ENCODE peak calls at places on chromosomes 1 and 21, in ten cellular contexts. One of them, this sample, is unnamed.
A peak's percentile ranks its signal among the peaks of the same experiment; 100 is the strongest.

GRCh38 chr1:174158767-174159252 is 510 bp upstream of the RABGAP1L start:
- DNase-seq in mammary epithelial cell: no peak
- DNase-seq in mesendoderm: no peak
- DNase-seq in GM23248: peak; percentile 11
- DNase-seq in lung: no peak
- DNase-seq in left ventricle myocardium inferior: no peak
- DNase-seq in cardiac muscle cell: no peak
- DNase-seq in bronchial epithelial cell: peak; percentile 38
- DNase-seq in small intestine: no peak
- DNase-seq in tibial nerve: no peak
- DNase-seq in this sample: no peak

GRCh38 chr1:220454155-220454777 is 73.7 kb upstream of the MARK1 start:
- DNase-seq in mesendoderm: no peak
- DNase-seq in tibial nerve: no peak
- DNase-seq in mammary epithelial cell: no peak
- DNase-seq in cardiac muscle cell: no peak
- DNase-seq in lung: no peak
- DNase-seq in GM23248: no peak
- DNase-seq in bronchial epithelial cell: no peak
- DNase-seq in small intestine: no peak
- DNase-seq in left ventricle myocardium inferior: no peak
- DNase-seq in this sample: no peak

GRCh38 chr1:74504125-74505065 is 8.0 kb downstream of the LRRC53 start:
- DNase-seq in mesendoderm: peak; percentile 78
- DNase-seq in GM23248: peak; percentile 58
- DNase-seq in left ventricle myocardium inferior: peak; percentile 20
- DNase-seq in tibial nerve: peak; percentile 31
- DNase-seq in lung: peak; percentile 32
- DNase-seq in bronchial epithelial cell: peak; percentile 49
- DNase-seq in small intestine: peak; percentile 47
- DNase-seq in cardiac muscle cell: peak; percentile 57
- DNase-seq in mammary epithelial cell: peak; percentile 19
- DNase-seq in this sample: peak; percentile 26

GRCh38 chr1:7224644-7225043 is 439.4 kb downstream of the CAMTA1 start:
- DNase-seq in left ventricle myocardium inferior: no peak
- DNase-seq in small intestine: peak; percentile 47
- DNase-seq in GM23248: no peak
- DNase-seq in lung: no peak
- DNase-seq in tibial nerve: no peak
- DNase-seq in cardiac muscle cell: peak; percentile 12
- DNase-seq in mesendoderm: peak; percentile 67
- DNase-seq in bronchial epithelial cell: no peak
- DNase-seq in mammary epithelial cell: no peak
- DNase-seq in this sample: no peak

GRCh38 chr1:118716775-118717174 is 271.4 kb downstream of the TBX15 start:
- DNase-seq in mammary epithelial cell: no peak
- DNase-seq in mesendoderm: peak; percentile 17
- DNase-seq in left ventricle myocardium inferior: no peak
- DNase-seq in tibial nerve: no peak
- DNase-seq in bronchial epithelial cell: peak; percentile 9
- DNase-seq in cardiac muscle cell: peak; percentile 2
- DNase-seq in GM23248: peak; percentile 21
- DNase-seq in small intestine: no peak
- DNase-seq in lung: no peak
- DNase-seq in this sample: peak; percentile 0

GRCh38 chr1:109923131-109923945 is 12.7 kb downstream of the CSF1 start:
- DNase-seq in cardiac muscle cell: no peak
- DNase-seq in mammary epithelial cell: no peak
- DNase-seq in small intestine: peak; percentile 47
- DNase-seq in lung: no peak
- DNase-seq in tibial nerve: no peak
- DNase-seq in bronchial epithelial cell: no peak
- DNase-seq in left ventricle myocardium inferior: no peak
- DNase-seq in mesendoderm: peak; percentile 68
- DNase-seq in GM23248: peak; percentile 26
- DNase-seq in this sample: no peak

GRCh38 chr1:113416515-113416914 is 26.2 kb downstream of the MAGI3 start:
- DNase-seq in mammary epithelial cell: no peak
- DNase-seq in mesendoderm: peak; percentile 10
- DNase-seq in bronchial epithelial cell: no peak
- DNase-seq in left ventricle myocardium inferior: no peak
- DNase-seq in cardiac muscle cell: no peak
- DNase-seq in lung: no peak
- DNase-seq in GM23248: no peak
- DNase-seq in small intestine: no peak
- DNase-seq in tibial nerve: no peak
- DNase-seq in this sample: no peak

GRCh38 chr1:36383240-36383639 is 2.5 kb downstream of the STK40 start:
- DNase-seq in bronchial epithelial cell: no peak
- DNase-seq in lung: no peak
- DNase-seq in mesendoderm: no peak
- DNase-seq in tibial nerve: no peak
- DNase-seq in mammary epithelial cell: no peak
- DNase-seq in small intestine: no peak
- DNase-seq in cardiac muscle cell: no peak
- DNase-seq in left ventricle myocardium inferior: peak; percentile 46
- DNase-seq in GM23248: no peak
- DNase-seq in this sample: no peak

GRCh38 chr1:225919906-225920305 is 4.1 kb downstream of the PYCR2 start:
- DNase-seq in GM23248: peak; percentile 83
- DNase-seq in left ventricle myocardium inferior: peak; percentile 73
- DNase-seq in mesendoderm: no peak
- DNase-seq in mammary epithelial cell: peak; percentile 83
- DNase-seq in tibial nerve: peak; percentile 40
- DNase-seq in lung: peak; percentile 59
- DNase-seq in small intestine: no peak
- DNase-seq in cardiac muscle cell: peak; percentile 94
- DNase-seq in bronchial epithelial cell: peak; percentile 93
- DNase-seq in this sample: peak; percentile 84

GRCh38 chr1:223861904-223862303 is 16.2 kb upstream of the TP53BP2 start:
- DNase-seq in mesendoderm: no peak
- DNase-seq in GM23248: no peak
- DNase-seq in mammary epithelial cell: no peak
- DNase-seq in tibial nerve: no peak
- DNase-seq in bronchial epithelial cell: no peak
- DNase-seq in left ventricle myocardium inferior: no peak
- DNase-seq in small intestine: no peak
- DNase-seq in cardiac muscle cell: no peak
- DNase-seq in lung: no peak
- DNase-seq in this sample: no peak

GRCh38 chr21:42703936-42704335 is 50.5 kb downstream of the PDE9A start:
- DNase-seq in mesendoderm: no peak
- DNase-seq in cardiac muscle cell: no peak
- DNase-seq in bronchial epithelial cell: no peak
- DNase-seq in GM23248: no peak
- DNase-seq in tibial nerve: no peak
- DNase-seq in lung: no peak
- DNase-seq in left ventricle myocardium inferior: no peak
- DNase-seq in small intestine: no peak
- DNase-seq in mammary epithelial cell: no peak
- DNase-seq in this sample: no peak

GRCh38 chr1:41673806-41674205 is 189.3 kb upstream of the EDN2 start:
- DNase-seq in small intestine: no peak
- DNase-seq in mammary epithelial cell: no peak
- DNase-seq in lung: no peak
- DNase-seq in mesendoderm: no peak
- DNase-seq in left ventricle myocardium inferior: no peak
- DNase-seq in GM23248: no peak
- DNase-seq in bronchial epithelial cell: no peak
- DNase-seq in tibial nerve: no peak
- DNase-seq in cardiac muscle cell: no peak
- DNase-seq in this sample: no peak

GRCh38 chr1:16139473-16139962 is 16.4 kb downstream of the EPHA2 start:
- DNase-seq in lung: no peak
- DNase-seq in tibial nerve: no peak
- DNase-seq in mesendoderm: peak; percentile 53
- DNase-seq in GM23248: peak; percentile 83
- DNase-seq in left ventricle myocardium inferior: no peak
- DNase-seq in cardiac muscle cell: peak; percentile 82
- DNase-seq in small intestine: no peak
- DNase-seq in mammary epithelial cell: peak; percentile 87
- DNase-seq in bronchial epithelial cell: peak; percentile 76
- DNase-seq in this sample: peak; percentile 74

GRCh38 chr1:58815069-58815679 is 31.3 kb upstream of the JUN start:
- DNase-seq in lung: peak; percentile 91
- DNase-seq in tibial nerve: peak; percentile 59
- DNase-seq in cardiac muscle cell: peak; percentile 94
- DNase-seq in bronchial epithelial cell: peak; percentile 81
- DNase-seq in mammary epithelial cell: peak; percentile 85
- DNase-seq in left ventricle myocardium inferior: peak; percentile 85
- DNase-seq in mesendoderm: peak; percentile 96
- DNase-seq in GM23248: peak; percentile 83
- DNase-seq in small intestine: peak; percentile 87
- DNase-seq in this sample: peak; percentile 83
- H3K4me3 ChIP-seq in lung: peak overlapping the region; percentile 9
- H3K4me3 ChIP-seq in tibial nerve: peak overlapping the region; percentile 55
- H3K4me3 ChIP-seq in cardiac muscle cell: peak overlapping the region; percentile 25
- H3K4me3 ChIP-seq in bronchial epithelial cell: peak overlapping the region; percentile 41
- H3K4me3 ChIP-seq in mammary epithelial cell: peak overlapping the region; percentile 70
- H3K4me3 ChIP-seq in left ventricle myocardium inferior: peak overlapping the region; percentile 75
- H3K4me3 ChIP-seq in mesendoderm: peak overlapping the region; percentile 20
- H3K4me3 ChIP-seq in GM23248: peak overlapping the region; percentile 81
- H3K4me3 ChIP-seq in small intestine: no peak overlapping the region
- H3K4me3 ChIP-seq in this sample: peak overlapping the region; percentile 68

DNA sequence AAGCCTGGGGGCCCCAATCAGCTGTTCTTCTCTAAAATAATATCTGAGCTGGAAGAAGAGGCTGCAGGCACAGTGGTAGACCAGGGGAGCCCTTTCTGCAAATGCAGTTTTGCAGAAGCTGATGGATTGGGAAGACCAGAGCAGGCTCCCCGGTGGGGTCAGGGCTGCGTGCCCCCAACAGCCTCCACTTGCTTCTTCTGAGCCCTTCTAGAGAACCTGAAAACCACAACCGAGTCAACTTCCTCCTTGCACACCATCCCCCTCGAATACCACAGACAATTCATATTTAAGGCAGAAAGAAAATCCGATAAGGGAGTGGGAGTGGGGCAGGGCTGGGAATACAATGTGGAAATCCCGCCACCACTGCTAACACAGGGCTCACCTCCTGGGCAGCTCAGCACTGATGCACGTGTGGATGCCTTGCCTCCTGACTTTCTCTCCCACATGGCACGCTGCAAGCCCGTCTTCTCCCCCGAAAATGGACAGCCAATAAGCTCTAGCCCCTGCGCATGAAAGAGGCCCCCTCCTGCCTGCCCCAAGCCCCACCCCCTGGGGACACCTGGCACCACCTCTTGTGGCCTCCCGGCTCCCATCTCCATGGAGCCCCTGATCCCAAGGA is 25.4 kb upstream of the ALDH4A1 start:
- DNase-seq in mammary epithelial cell: peak; percentile 52
- DNase-seq in mesendoderm: no peak
- DNase-seq in tibial nerve: no peak
- DNase-seq in cardiac muscle cell: peak; percentile 67
- DNase-seq in small intestine: peak; percentile 33
- DNase-seq in GM23248: no peak
- DNase-seq in lung: no peak
- DNase-seq in bronchial epithelial cell: peak; percentile 44
- DNase-seq in left ventricle myocardium inferior: no peak
- DNase-seq in this sample: peak; percentile 37
- H3K4me3 ChIP-seq in mammary epithelial cell: no peak overlapping the region
- H3K4me3 ChIP-seq in mesendoderm: no peak overlapping the region
- H3K4me3 ChIP-seq in tibial nerve: no peak overlapping the region
- H3K4me3 ChIP-seq in cardiac muscle cell: no peak overlapping the region
- H3K4me3 ChIP-seq in small intestine: no peak overlapping the region
- H3K4me3 ChIP-seq in GM23248: no peak overlapping the region
- H3K4me3 ChIP-seq in lung: no peak overlapping the region
- H3K4me3 ChIP-seq in bronchial epithelial cell: no peak overlapping the region
- H3K4me3 ChIP-seq in left ventricle myocardium inferior: no peak overlapping the region
- H3K4me3 ChIP-seq in this sample: no peak overlapping the region

DNA sequence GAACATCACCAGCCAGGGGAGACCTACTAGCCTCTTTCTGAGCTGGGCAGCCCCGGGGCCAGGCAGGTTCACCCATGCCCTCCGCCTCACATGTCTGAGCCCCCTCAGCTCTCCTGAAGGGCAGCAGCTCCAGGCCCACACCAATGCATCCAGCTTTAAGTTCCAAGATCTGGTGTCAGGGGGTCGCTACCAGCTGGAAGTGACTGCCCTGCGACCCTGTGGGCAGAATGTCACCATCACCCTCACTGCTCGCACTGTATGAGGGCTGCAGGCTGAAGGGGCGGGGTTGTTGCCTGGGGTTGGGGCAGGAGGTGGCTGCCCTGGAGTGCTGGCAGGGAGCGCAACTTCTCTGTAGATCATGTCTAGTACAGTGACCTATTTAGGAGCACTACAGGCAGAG is 8.5 kb upstream of the PTPN7 start:
- DNase-seq in left ventricle myocardium inferior: no peak
- DNase-seq in GM23248: no peak
- DNase-seq in mammary epithelial cell: no peak
- DNase-seq in mesendoderm: no peak
- DNase-seq in tibial nerve: no peak
- DNase-seq in cardiac muscle cell: no peak
- DNase-seq in lung: no peak
- DNase-seq in bronchial epithelial cell: no peak
- DNase-seq in small intestine: no peak
- DNase-seq in this sample: no peak
- H3K4me3 ChIP-seq in left ventricle myocardium inferior: no peak overlapping the region
- H3K4me3 ChIP-seq in GM23248: no peak overlapping the region
- H3K4me3 ChIP-seq in mammary epithelial cell: no peak overlapping the region
- H3K4me3 ChIP-seq in mesendoderm: no peak overlapping the region
- H3K4me3 ChIP-seq in tibial nerve: no peak overlapping the region
- H3K4me3 ChIP-seq in cardiac muscle cell: no peak overlapping the region
- H3K4me3 ChIP-seq in lung: no peak overlapping the region
- H3K4me3 ChIP-seq in bronchial epithelial cell: no peak overlapping the region
- H3K4me3 ChIP-seq in small intestine: no peak overlapping the region
- H3K4me3 ChIP-seq in this sample: no peak overlapping the region

DNA sequence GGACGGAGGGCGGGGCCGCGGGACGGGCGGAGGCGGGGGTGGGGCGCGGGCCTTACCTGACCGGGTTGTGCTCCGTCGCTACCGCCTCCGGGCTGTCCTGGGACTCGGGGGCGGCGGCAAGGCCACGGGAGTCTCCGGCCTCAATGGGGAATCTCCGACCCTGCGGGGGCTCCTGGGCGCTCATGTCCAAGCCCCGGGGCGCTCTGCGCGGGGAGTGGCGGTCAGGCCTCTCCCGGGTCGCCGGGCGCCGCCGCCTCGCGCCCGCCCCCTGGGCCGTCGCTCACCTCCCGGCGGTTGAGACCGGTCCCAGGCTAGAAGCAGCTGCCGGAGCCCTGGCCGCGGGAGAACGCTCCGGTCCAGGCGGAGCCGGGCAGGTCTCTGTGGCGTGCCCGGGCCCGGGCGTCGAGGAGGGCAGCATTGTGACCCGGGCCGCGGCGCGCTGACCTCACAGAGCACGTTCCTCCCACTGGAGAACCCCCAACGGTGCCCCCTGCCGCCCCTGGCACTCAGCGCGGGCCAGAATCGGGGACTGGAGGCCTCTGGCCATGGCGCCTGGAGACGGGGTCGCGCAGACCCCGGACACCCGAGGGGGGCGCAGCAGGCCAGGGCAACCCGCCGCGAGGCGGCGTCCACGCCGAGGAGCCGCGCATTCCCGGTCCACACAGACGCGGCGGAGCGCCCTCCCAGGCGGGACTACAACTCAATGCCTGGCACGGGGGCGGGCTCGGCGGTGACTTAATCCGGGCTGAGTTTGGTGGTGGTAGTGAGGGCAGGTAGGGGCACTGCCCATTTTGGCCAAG is 411 bp downstream of the FAM229A start:
- DNase-seq in GM23248: peak; percentile 74
- DNase-seq in mesendoderm: peak; percentile 57
- DNase-seq in lung: peak; percentile 51
- DNase-seq in small intestine: peak; percentile 24
- DNase-seq in tibial nerve: peak; percentile 47
- DNase-seq in left ventricle myocardium inferior: peak; percentile 67
- DNase-seq in mammary epithelial cell: no peak
- DNase-seq in cardiac muscle cell: peak; percentile 61
- DNase-seq in bronchial epithelial cell: peak; percentile 17
- DNase-seq in this sample: peak; percentile 25
- H3K4me3 ChIP-seq in GM23248: peak overlapping the region; percentile 65
- H3K4me3 ChIP-seq in mesendoderm: no peak overlapping the region
- H3K4me3 ChIP-seq in lung: peak overlapping the region; percentile 10
- H3K4me3 ChIP-seq in small intestine: no peak overlapping the region
- H3K4me3 ChIP-seq in tibial nerve: peak overlapping the region; percentile 44
- H3K4me3 ChIP-seq in left ventricle myocardium inferior: peak overlapping the region; percentile 66
- H3K4me3 ChIP-seq in mammary epithelial cell: no peak overlapping the region
- H3K4me3 ChIP-seq in cardiac muscle cell: peak overlapping the region; percentile 25
- H3K4me3 ChIP-seq in bronchial epithelial cell: peak overlapping the region; percentile 40
- H3K4me3 ChIP-seq in this sample: peak overlapping the region; percentile 37

This sample was measured in fibroblast of the aortic adventitia.